ENCODE peak calls at places on chromosomes 5 and 9, in five cellular contexts. V, J, F, R and C are unnamed samples.

GRCh38 chr9:20066120-20066519 is 277.3 kb upstream of the SLC24A2 start:
- DNase-seq in V (no peak), J (no peak), F (no peak), R (no peak), C (no peak)

GRCh38 chr5:112109331-112109993 is 309.6 kb downstream of the EPB41L4A start:
- DNase-seq in V (peak; percentile 16), J (no peak), F (no peak), R (no peak), C (peak; percentile 17)

GRCh38 chr9:129282308-129283211 is 104.5 kb upstream of the IER5L start:
- DNase-seq in V (no peak), J (no peak), F (peak; percentile 12), R (no peak), C (peak; percentile 57)

GRCh38 chr5:92548351-92548750 is 1032.7 kb downstream of the NR2F1-AS1 start:
- DNase-seq in V (no peak), J (no peak), F (no peak), R (no peak), C (no peak)

GRCh38 chr5:138724470-138725146 is 28.6 kb upstream of the CTNNA1 start:
- DNase-seq in V (no peak), J (no peak), F (no peak), R (no peak), C (no peak)

GRCh38 chr9:72263572-72263971 is 101.4 kb downstream of the ZFAND5 start:
- DNase-seq in V (no peak), J (no peak), F (no peak), R (no peak), C (no peak)

GRCh38 chr9:87718231-87718630 is 7.7 kb upstream of the CTSL start:
- DNase-seq in V (no peak), J (no peak), F (no peak), R (no peak), C (no peak)

GRCh38 chr9:121568101-121568460 is 68.4 kb upstream of the GGTA1 start:
- DNase-seq in V (no peak), J (no peak), F (no peak), R (no peak), C (no peak)